ENCODE peak calls at places on chromosomes 6 and 20, in five cellular contexts. One of them, this sample, is unnamed.

GRCh38 chr20:49397525-49397924 is 84.9 kb downstream of the KCNB1 start:
- DNase-seq in HCT116: no peak
- DNase-seq in GM12892: no peak
- DNase-seq in breast epithelium: no peak
- DNase-seq in HepG2: no peak
- DNase-seq in this sample: no peak

GRCh38 chr6:22363166-22363965 is 66.5 kb upstream of the PRL start:
- DNase-seq in HCT116: no peak
- DNase-seq in HepG2: peak; percentile 13
- DNase-seq in breast epithelium: no peak
- DNase-seq in GM12892: no peak
- DNase-seq in this sample: peak; percentile 67

GRCh38 chr20:38728911-38729642 is 4.8 kb downstream of the SLC32A1 start:
- DNase-seq in breast epithelium: no peak
- DNase-seq in GM12892: peak; percentile 20
- DNase-seq in HCT116: no peak
- DNase-seq in HepG2: no peak
- DNase-seq in this sample: no peak

GRCh38 chr6:82612475-82612874 is 248.9 kb downstream of the TPBG start:
- DNase-seq in HCT116: no peak
- DNase-seq in HepG2: no peak
- DNase-seq in GM12892: no peak
- DNase-seq in breast epithelium: no peak
- DNase-seq in this sample: no peak

GRCh38 chr6:167652701-167653095 is 174.0 kb upstream of the AFDN start:
- DNase-seq in HCT116: no peak
- DNase-seq in GM12892: no peak
- DNase-seq in HepG2: no peak
- DNase-seq in breast epithelium: no peak
- DNase-seq in this sample: peak; percentile 82

GRCh38 chr6:25041676-25042598 is 106.2 kb upstream of the RIPOR2 start:
- DNase-seq in breast epithelium: no peak
- DNase-seq in HepG2: no peak
- DNase-seq in HCT116: no peak
- DNase-seq in GM12892: no peak
- DNase-seq in this sample: no peak

GRCh38 chr6:158233214-158233795 is 65.2 kb downstream of the GTF2H5 start:
- DNase-seq in GM12892: no peak
- DNase-seq in breast epithelium: no peak
- DNase-seq in HepG2: peak; percentile 49
- DNase-seq in HCT116: no peak
- DNase-seq in this sample: peak; percentile 14

GRCh38 chr6:27019651-27020552 is 227.6 kb upstream of the PRSS16 start:
- DNase-seq in GM12892: peak; percentile 20
- DNase-seq in HCT116: peak; percentile 81
- DNase-seq in breast epithelium: peak; percentile 88
- DNase-seq in HepG2: no peak
- DNase-seq in this sample: peak; percentile 69

GRCh38 chr6:109008951-109009760 is 85.5 kb downstream of the SESN1 start:
- DNase-seq in breast epithelium: peak; percentile 93
- DNase-seq in HCT116: peak; percentile 47
- DNase-seq in GM12892: peak; percentile 50
- DNase-seq in HepG2: peak; percentile 72
- DNase-seq in this sample: peak; percentile 86

GRCh38 chr6:221531-222349 is 70.5 kb upstream of the DUSP22 start:
- DNase-seq in GM12892: no peak
- DNase-seq in breast epithelium: no peak
- DNase-seq in HepG2: peak; percentile 35
- DNase-seq in HCT116: no peak
- DNase-seq in this sample: no peak

GRCh38 chr6:26554669-26555504 is 16.7 kb downstream of the HMGN4 start:
- DNase-seq in HCT116: no peak
- DNase-seq in HepG2: peak; percentile 69
- DNase-seq in GM12892: no peak
- DNase-seq in breast epithelium: no peak
- DNase-seq in this sample: peak; percentile 69

GRCh38 chr6:138487122-138487604 is 12.1 kb downstream of the NHSL1 start:
- DNase-seq in breast epithelium: no peak
- DNase-seq in HCT116: no peak
- DNase-seq in HepG2: no peak
- DNase-seq in GM12892: no peak
- DNase-seq in this sample: no peak
- TF ChIP-seq POLR2AphosphoS5 in breast epithelium: no peak
- TF ChIP-seq POLR2AphosphoS5 in HCT116: no peak
- TF ChIP-seq POLR2AphosphoS5 in HepG2: no peak
- TF ChIP-seq POLR2AphosphoS5 in GM12892: no peak
- TF ChIP-seq POLR2AphosphoS5 in this sample: no peak

GRCh38 chr6:136772685-136773472 is 19.4 kb downstream of the MAP3K5 start:
- DNase-seq in breast epithelium: no peak
- DNase-seq in HCT116: no peak
- DNase-seq in HepG2: no peak
- DNase-seq in GM12892: no peak
- DNase-seq in this sample: no peak
- TF ChIP-seq POLR2AphosphoS5 in breast epithelium: no peak
- TF ChIP-seq POLR2AphosphoS5 in HCT116: no peak
- TF ChIP-seq POLR2AphosphoS5 in HepG2: no peak
- TF ChIP-seq POLR2AphosphoS5 in GM12892: peak; percentile 34
- TF ChIP-seq POLR2AphosphoS5 in this sample: no peak

GRCh38 chr20:40986774-40987173 is 41.8 kb upstream of the TOP1 start:
- DNase-seq in HepG2: no peak
- DNase-seq in HCT116: no peak
- DNase-seq in GM12892: no peak
- DNase-seq in breast epithelium: no peak
- DNase-seq in this sample: no peak

GRCh38 chr20:40992349-40993113 is 36.1 kb upstream of the TOP1 start:
- DNase-seq in HepG2: no peak
- DNase-seq in GM12892: no peak
- DNase-seq in HCT116: no peak
- DNase-seq in breast epithelium: no peak
- DNase-seq in this sample: no peak

GRCh38 chr20:40991181-40991889 is 37.3 kb upstream of the TOP1 start:
- DNase-seq in HCT116: no peak
- DNase-seq in breast epithelium: no peak
- DNase-seq in GM12892: peak; percentile 68
- DNase-seq in HepG2: no peak
- DNase-seq in this sample: peak; percentile 74

GRCh38 chr20:40993794-40994540 is 34.7 kb upstream of the TOP1 start:
- DNase-seq in HepG2: no peak
- DNase-seq in GM12892: no peak
- DNase-seq in breast epithelium: no peak
- DNase-seq in HCT116: no peak
- DNase-seq in this sample: no peak

GRCh38 chr20:40990542-40991120 is 38.0 kb upstream of the TOP1 start:
- DNase-seq in HepG2: peak; percentile 93
- DNase-seq in HCT116: peak; percentile 75
- DNase-seq in GM12892: peak; percentile 60
- DNase-seq in breast epithelium: peak; percentile 74
- DNase-seq in this sample: peak; percentile 89
- TF ChIP-seq POLR2AphosphoS5 in HepG2: no peak
- TF ChIP-seq POLR2AphosphoS5 in HCT116: no peak
- TF ChIP-seq POLR2AphosphoS5 in GM12892: no peak
- TF ChIP-seq POLR2AphosphoS5 in breast epithelium: peak; percentile 60
- TF ChIP-seq POLR2AphosphoS5 in this sample: peak; percentile 51

DNA sequence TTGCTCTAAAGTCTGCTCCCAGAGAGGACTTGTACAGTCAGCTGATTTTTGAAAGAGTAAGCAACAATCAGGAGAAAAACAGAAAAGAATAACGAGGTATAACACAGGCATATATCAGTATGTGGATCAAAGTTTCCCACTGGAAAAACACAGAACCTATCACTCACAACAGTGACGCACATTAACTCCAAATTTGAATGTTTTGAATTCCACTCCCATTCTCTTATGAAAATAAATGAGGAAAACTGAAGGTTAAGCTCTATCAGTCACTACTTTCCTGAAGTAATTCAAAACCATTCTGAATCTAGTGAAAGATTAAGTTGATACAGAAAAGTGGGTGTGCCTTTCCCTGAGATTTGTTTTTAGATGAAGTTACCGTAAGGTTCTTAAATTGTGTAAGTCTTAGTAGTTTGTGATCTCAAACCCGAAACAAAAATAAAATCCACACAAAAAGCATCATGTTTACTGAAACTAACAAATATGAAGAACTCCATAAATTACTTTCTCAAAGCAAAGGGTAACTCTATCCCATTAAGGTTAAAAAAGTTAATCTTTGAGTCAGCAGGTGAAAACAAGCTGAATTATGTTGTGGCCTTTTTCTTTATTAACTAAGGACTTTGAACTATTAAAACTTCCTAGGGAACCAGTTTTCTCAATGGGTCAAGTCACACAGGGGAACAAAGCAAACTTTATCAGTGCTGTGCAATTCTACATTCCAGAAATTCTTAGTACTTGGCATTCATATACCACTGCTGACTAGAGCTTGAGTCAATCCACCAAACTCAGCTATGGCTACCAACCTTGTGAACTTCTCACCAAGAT is 115.7 kb downstream of the OGFRL1 start:
- DNase-seq in HCT116: peak; percentile 51
- DNase-seq in HepG2: peak; percentile 79
- DNase-seq in breast epithelium: no peak
- DNase-seq in GM12892: no peak
- DNase-seq in this sample: peak; percentile 94
- TF ChIP-seq POLR2AphosphoS5 in HCT116: no peak
- TF ChIP-seq POLR2AphosphoS5 in HepG2: no peak
- TF ChIP-seq POLR2AphosphoS5 in breast epithelium: no peak
- TF ChIP-seq POLR2AphosphoS5 in GM12892: no peak
- TF ChIP-seq POLR2AphosphoS5 in this sample: peak; percentile 72

GRCh38 chr20:47735412-47736400 is 49.6 kb downstream of the SULF2 start:
- DNase-seq in GM12892: no peak
- DNase-seq in HepG2: peak; percentile 31
- DNase-seq in HCT116: no peak
- DNase-seq in breast epithelium: peak; percentile 34
- DNase-seq in this sample: no peak
- TF ChIP-seq POLR2AphosphoS5 in GM12892: no peak
- TF ChIP-seq POLR2AphosphoS5 in HepG2: no peak
- TF ChIP-seq POLR2AphosphoS5 in HCT116: no peak
- TF ChIP-seq POLR2AphosphoS5 in breast epithelium: no peak
- TF ChIP-seq POLR2AphosphoS5 in this sample: no peak

GRCh38 chr6:138461647-138462046 is 37.6 kb downstream of the NHSL1 start:
- DNase-seq in HCT116: no peak
- DNase-seq in HepG2: no peak
- DNase-seq in breast epithelium: no peak
- DNase-seq in GM12892: no peak
- DNase-seq in this sample: no peak
- TF ChIP-seq POLR2AphosphoS5 in HCT116: no peak
- TF ChIP-seq POLR2AphosphoS5 in HepG2: no peak
- TF ChIP-seq POLR2AphosphoS5 in breast epithelium: no peak
- TF ChIP-seq POLR2AphosphoS5 in GM12892: no peak
- TF ChIP-seq POLR2AphosphoS5 in this sample: no peak